ENCODE peak calls at places on chromosomes 7 and 10, in four cellular contexts. U, S, J and W are unnamed samples.

GRCh38 chr7:71308105-71308504 is 176.2 kb downstream of the GALNT17 start:
- DNase-seq in J (no peak), U (no peak), S (no peak), W (no peak)

GRCh38 chr10:93152136-93152535 is 78.4 kb downstream of the CYP26A1 start:
- DNase-seq in U (peak; percentile 22), J (no peak), S (no peak), W (no peak)

GRCh38 chr7:155471728-155472127 is 13.8 kb downstream of the EN2 start:
- DNase-seq in U (no peak), J (no peak), S (no peak), W (no peak)

GRCh38 chr10:48287417-48288391 is 13.2 kb upstream of the FRMPD2 start:
- DNase-seq in S (no peak), U (no peak), J (no peak), W (no peak)

GRCh38 chr10:69327463-69328345 is 49.4 kb downstream of the HK1 start:
- DNase-seq in S (no peak), J (no peak), U (peak; percentile 63), W (no peak)

GRCh38 chr7:132580277-132580676 is 4.0 kb upstream of the PLXNA4 start:
- DNase-seq in U (no peak), J (no peak), S (no peak), W (no peak)

GRCh38 chr7:81111781-81112540 is 193.1 kb upstream of the SEMA3C start:
- DNase-seq in J (no peak), S (no peak), U (peak; percentile 72), W (no peak)

GRCh38 chr10:119283387-119283786 is 76.0 kb downstream of the GRK5 start:
- DNase-seq in J (no peak), S (no peak), U (no peak), W (no peak)

GRCh38 chr10:14953452-14954000 is 370 bp downstream of the DCLRE1C start:
- DNase-seq in J (no peak), U (peak; percentile 67), S (no peak), W (no peak)

GRCh38 chr10:18044976-18045720 is 93.4 kb downstream of the SLC39A12 start:
- DNase-seq in U (peak; percentile 96), J (no peak), S (no peak), W (no peak)

GRCh38 chr10:13961853-13962252 is 368.9 kb downstream of the FRMD4A start:
- DNase-seq in U (no peak), S (no peak), J (no peak), W (no peak)

GRCh38 chr10:67602268-67602950 is 93.6 kb downstream of the CTNNA3 start:
- DNase-seq in J (no peak), U (peak; percentile 96), S (no peak), W (no peak)

GRCh38 chr10:9126728-9127127 is 1072.2 kb downstream of the GATA3 start:
- DNase-seq in S (no peak), U (no peak), J (no peak), W (no peak)

GRCh38 chr10:129689681-129690080 is 222.6 kb downstream of the MGMT start:
- DNase-seq in S (no peak), U (no peak), J (no peak), W (no peak)

GRCh38 chr10:45091968-45092367 is 91.2 kb downstream of the ZNF22 start:
- DNase-seq in S (no peak), U (no peak), J (no peak), W (no peak)

GRCh38 chr10:78927257-78927995 is 141.3 kb upstream of the ZMIZ1 start:
- DNase-seq in U (no peak), S (no peak), J (no peak), W (no peak)

GRCh38 chr10:1738950-1739349 is 1.6 kb upstream of the ADARB2 start:
- DNase-seq in J (no peak), S (no peak), U (no peak), W (no peak)

GRCh38 chr10:92732958-92733357 is 43.2 kb downstream of the HHEX start:
- DNase-seq in S (no peak), U (no peak), J (no peak), W (no peak)

GRCh38 chr7:104971290-104972071 is 42.5 kb upstream of the KMT2E start:
- DNase-seq in J (no peak), S (no peak), U (peak; percentile 60), W (no peak)
- TF ChIP-seq CTCF in J (no peak), S (no peak), U (no peak), W (no peak)

GRCh38 chr7:72335561-72336381 is 76.4 kb downstream of the CALN1 start:
- DNase-seq in S (peak; percentile 28), U (no peak), J (no peak), W (no peak)
- TF ChIP-seq CTCF in S (peak; percentile 15), U (no peak), J (no peak), W (no peak)

GRCh38 chr7:19988860-19989259 is 215.4 kb upstream of the TMEM196 start:
- DNase-seq in S (no peak), J (no peak), U (no peak), W (no peak)

GRCh38 chr7:19984231-19984632 is 210.8 kb upstream of the TMEM196 start:
- DNase-seq in J (no peak), S (no peak), U (no peak), W (no peak)

GRCh38 chr7:19982841-19983835 is 209.7 kb upstream of the TMEM196 start:
- DNase-seq in U (peak; percentile 77), J (no peak), S (no peak), W (no peak)
- TF ChIP-seq CTCF in U (peak; percentile 59), J (no peak), S (peak; percentile 51), W (peak; percentile 66)

GRCh38 chr7:8057566-8057965 is 89.0 kb downstream of the GLCCI1 start:
- DNase-seq in U (no peak), J (no peak), S (no peak), W (no peak)

GRCh38 chr7:8058852-8059251 is 90.3 kb downstream of the GLCCI1 start:
- DNase-seq in S (no peak), J (no peak), U (no peak), W (no peak)

GRCh38 chr7:8058322-8058721 is 89.7 kb downstream of the GLCCI1 start:
- DNase-seq in U (no peak), J (no peak), S (no peak), W (no peak)

GRCh38 chr7:8063706-8064297 is 95.2 kb downstream of the GLCCI1 start:
- DNase-seq in U (peak; percentile 23), J (peak; percentile 15), S (no peak), W (no peak)

GRCh38 chr7:8060241-8060640 is 91.6 kb downstream of the GLCCI1 start:
- DNase-seq in U (no peak), J (no peak), S (no peak), W (no peak)
- TF ChIP-seq CTCF in U (no peak), J (no peak), S (no peak), W (no peak)

DNA sequence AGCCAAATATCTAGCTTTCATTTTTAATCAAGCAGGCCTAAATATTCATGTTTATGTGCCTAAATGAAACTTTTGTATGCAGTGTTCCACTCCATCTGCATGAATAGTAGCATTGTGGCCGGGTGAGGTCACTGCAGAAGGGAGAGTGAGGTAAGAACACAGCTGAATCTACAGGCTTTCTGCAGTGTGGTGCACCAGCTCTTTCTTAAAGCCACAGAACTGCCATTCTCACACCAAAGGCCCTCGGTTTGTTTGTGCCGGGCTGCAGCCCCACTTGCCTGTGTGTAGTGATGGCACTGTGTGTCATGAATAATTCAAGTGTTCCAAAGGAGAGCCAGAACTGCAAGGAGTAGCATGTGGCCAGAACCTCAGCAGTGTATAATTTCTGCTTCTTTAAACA is 204.1 kb downstream of the TRIL start:
- DNase-seq in S (no peak), J (no peak), U (peak; percentile 85), W (no peak)
- TF ChIP-seq CTCF in S (peak; percentile 27), J (no peak), U (no peak), W (no peak)

DNA sequence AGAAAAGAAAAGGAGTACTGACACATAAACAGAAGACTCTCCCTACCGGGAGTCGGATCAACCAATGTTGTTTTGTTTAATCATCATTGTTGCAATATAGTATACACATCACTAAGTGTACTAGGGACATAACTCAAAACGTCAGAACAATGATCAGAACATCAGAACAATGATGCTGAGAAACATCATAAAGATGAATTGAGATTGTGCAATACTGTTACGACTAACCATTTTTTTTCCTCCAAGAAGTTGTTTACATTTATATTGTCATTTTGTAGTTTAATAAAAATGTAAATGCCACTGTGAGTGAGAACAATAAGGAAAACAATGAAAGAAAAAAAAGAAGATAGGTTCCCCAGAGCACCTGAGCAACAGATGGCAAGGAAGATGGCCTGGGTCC is 663.1 kb upstream of the PCDH15 start:
- DNase-seq in J (no peak), U (no peak), S (no peak), W (no peak)
- TF ChIP-seq CTCF in J (no peak), U (no peak), S (no peak), W (no peak)

GRCh38 chr7:150751702-150752101 is 14.5 kb downstream of the GIMAP5 start:
- DNase-seq in S (no peak), J (no peak), U (no peak), W (no peak)

GRCh38 chr7:150745086-150745485 is 7.9 kb downstream of the GIMAP5 start:
- DNase-seq in U (no peak), S (no peak), J (no peak), W (no peak)

GRCh38 chr7:150746931-150747330 is 9.7 kb downstream of the GIMAP5 start:
- DNase-seq in S (no peak), U (no peak), J (no peak), W (no peak)

GRCh38 chr7:150745868-150746267 is 8.7 kb downstream of the GIMAP5 start:
- DNase-seq in U (no peak), S (no peak), J (no peak), W (no peak)

GRCh38 chr7:150748402-150748801 is 11.2 kb downstream of the GIMAP5 start:
- DNase-seq in J (no peak), U (no peak), S (no peak), W (no peak)
- TF ChIP-seq CTCF in J (no peak), U (no peak), S (no peak), W (no peak)

DNA sequence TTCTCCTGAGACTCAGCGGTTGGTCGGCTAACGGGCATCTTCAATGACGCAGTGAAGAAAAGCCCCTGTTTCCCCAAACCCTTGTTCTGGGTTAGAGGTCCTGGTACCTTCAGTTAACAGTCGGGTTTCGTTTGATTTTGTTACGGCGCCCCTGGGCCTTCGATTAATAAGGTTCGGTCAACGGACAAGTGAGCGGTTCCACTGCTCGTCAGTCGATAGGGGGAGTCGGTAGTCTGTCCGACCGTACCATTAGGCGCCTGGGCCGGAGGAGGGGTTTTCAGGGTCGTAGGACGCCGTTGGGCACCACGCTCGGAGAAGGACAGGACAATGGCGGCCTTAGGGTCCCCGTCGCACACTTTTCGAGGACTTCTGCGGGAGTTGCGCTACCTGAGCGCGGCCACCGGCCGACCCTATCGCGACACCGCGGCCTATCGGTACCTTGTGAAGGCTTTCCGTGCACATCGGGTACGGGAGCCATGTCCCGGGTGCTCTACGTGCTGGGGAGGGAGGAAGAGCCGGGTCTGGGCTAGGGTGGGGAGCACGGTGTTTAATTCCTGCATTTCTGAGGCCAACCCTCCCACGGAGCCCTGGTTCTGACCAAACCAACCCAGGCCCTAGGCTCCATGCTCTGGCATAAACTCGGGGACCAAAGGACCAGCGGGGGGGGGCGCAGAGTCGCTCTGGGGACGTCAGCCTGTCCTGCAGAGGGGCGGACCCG is at the start of gene FMC1:
- DNase-seq in U (peak; percentile 94), J (peak; percentile 60), S (peak; percentile 78), W (peak; percentile 88)
- TF ChIP-seq CTCF in U (peak; percentile 29), J (peak; percentile 23), S (peak; percentile 31), W (no peak)